ENCODE peak calls at places on chromosomes 4 and X, in ten cellular contexts. D is Peyer's patch; P is fibroblast of lung; S is astrocyte; I is tibial nerve; A is cardiac muscle cell; O is lung; T is hepatocyte; J is endothelial cell of umbilical vein; M is CD4-positive, alpha-beta T cell. E is an unnamed sample.

GRCh38 chr4:41580007-41580406 is 42.0 kb downstream of the LIMCH1 start:
- DNase-seq in D (no peak), P (no peak), S (no peak), I (no peak), A (no peak), O (no peak), T (no peak), J (no peak), M (no peak), E (no peak)

GRCh38 chr4:3302786-3303444 is 10.1 kb downstream of the RGS12 start:
- DNase-seq in D (peak), P (no peak), S (no peak), I (no peak), A (no peak), O (no peak), T (no peak), J (no peak), M (no peak), E (no peak)

GRCh38 chrX:68895339-68896250 is 66.8 kb downstream of the EFNB1 start:
- DNase-seq in D (no peak), P (peak), S (peak), I (peak), A (peak), O (no peak), T (peak), J (peak), M (no peak), E (peak)

GRCh38 chrX:53483838-53484420 is 49.8 kb upstream of the HSD17B10 start:
- DNase-seq in D (no peak), P (peak), S (peak), I (no peak), A (no peak), O (no peak), T (no peak), J (no peak), M (no peak), E (no peak)

GRCh38 chr4:74439952-74440351 is 5.0 kb upstream of the AREG start:
- DNase-seq in D (no peak), P (no peak), S (no peak), I (no peak), A (no peak), O (no peak), T (no peak), J (no peak), M (no peak), E (no peak)

GRCh38 chr4:158161561-158162354 is 11.1 kb downstream of the GASK1B start:
- DNase-seq in D (no peak), P (peak), S (peak), I (peak), A (no peak), O (no peak), T (peak), J (peak), M (no peak), E (no peak)

GRCh38 chrX:76420237-76420636 is 7.3 kb upstream of the MAGEE1 start:
- DNase-seq in D (no peak), P (no peak), S (no peak), I (no peak), A (no peak), O (no peak), T (no peak), J (no peak), M (no peak), E (no peak)

GRCh38 chr4:38154681-38155588 is 194.7 kb downstream of the PTTG2 start:
- DNase-seq in D (no peak), P (no peak), S (no peak), I (no peak), A (no peak), O (peak), T (no peak), J (no peak), M (peak), E (peak)

GRCh38 chrX:154373340-154374306 is 811 bp downstream of the FLNA start:
- DNase-seq in D (peak), P (peak), S (peak), I (peak), A (peak), O (peak), T (peak), J (peak), M (no peak), E (peak)

GRCh38 chrX:31130457-31131215 is 58.8 kb upstream of the FTHL17 start:
- DNase-seq in D (no peak), P (no peak), S (no peak), I (no peak), A (no peak), O (no peak), T (no peak), J (no peak), M (no peak), E (no peak)

GRCh38 chr4:119684463-119684862 is 55.9 kb upstream of the PDE5A start:
- DNase-seq in D (no peak), P (no peak), S (no peak), I (no peak), A (no peak), O (no peak), T (no peak), J (no peak), M (no peak), E (no peak)

GRCh38 chr4:181998588-181998987 is 244.6 kb upstream of the TENM3 start:
- DNase-seq in D (no peak), P (no peak), S (no peak), I (no peak), A (no peak), O (no peak), T (no peak), J (no peak), M (no peak), E (no peak)

GRCh38 chr4:184801781-184802180 is 24.0 kb downstream of the ACSL1 start:
- DNase-seq in D (no peak), P (peak), S (peak), I (no peak), A (no peak), O (no peak), T (no peak), J (no peak), M (no peak), E (no peak)

GRCh38 chr4:87353592-87353991 is 30.9 kb upstream of the HSD17B13 start:
- DNase-seq in D (no peak), P (peak), S (no peak), I (peak), A (peak), O (peak), T (peak), J (peak), M (peak), E (peak)

GRCh38 chr4:160217352-160217751 is 1114.5 kb downstream of the RAPGEF2 start:
- DNase-seq in D (no peak), P (no peak), S (no peak), I (no peak), A (no peak), O (no peak), T (no peak), J (no peak), M (no peak), E (no peak)

GRCh38 chr4:168509786-168510185 is 12.9 kb downstream of the PALLD start:
- DNase-seq in D (no peak), P (peak), S (peak), I (no peak), A (no peak), O (no peak), T (no peak), J (no peak), M (no peak), E (no peak)

GRCh38 chrX:153697924-153698865 is 10.5 kb downstream of the SLC6A8 start:
- DNase-seq in D (no peak), P (no peak), S (no peak), I (no peak), A (no peak), O (no peak), T (no peak), J (no peak), M (no peak), E (no peak)

GRCh38 chr4:173025131-173025530 is 143.5 kb upstream of the GALNT7 start:
- DNase-seq in D (no peak), P (peak), S (peak), I (peak), A (peak), O (peak), T (peak), J (peak), M (no peak), E (peak)

GRCh38 chr4:2059726-2060577 is 825 bp downstream of the NAT8L start:
- DNase-seq in D (no peak), P (no peak), S (no peak), I (no peak), A (peak), O (no peak), T (peak), J (no peak), M (no peak), E (no peak)

GRCh38 chrX:72045552-72046277 is 86.0 kb downstream of the RTL5 start:
- DNase-seq in D (no peak), P (peak), S (peak), I (no peak), A (peak), O (no peak), T (no peak), J (peak), M (no peak), E (no peak)

GRCh38 chr4:10783351-10783750 is 98.8 kb upstream of the CLNK start:
- DNase-seq in D (no peak), P (peak), S (peak), I (no peak), A (no peak), O (no peak), T (peak), J (no peak), M (no peak), E (no peak)

GRCh38 chrX:134423606-134424005 is 36.4 kb upstream of the HPRT1 start:
- DNase-seq in D (no peak), P (peak), S (peak), I (no peak), A (peak), O (no peak), T (no peak), J (peak), M (no peak), E (no peak)

DNA sequence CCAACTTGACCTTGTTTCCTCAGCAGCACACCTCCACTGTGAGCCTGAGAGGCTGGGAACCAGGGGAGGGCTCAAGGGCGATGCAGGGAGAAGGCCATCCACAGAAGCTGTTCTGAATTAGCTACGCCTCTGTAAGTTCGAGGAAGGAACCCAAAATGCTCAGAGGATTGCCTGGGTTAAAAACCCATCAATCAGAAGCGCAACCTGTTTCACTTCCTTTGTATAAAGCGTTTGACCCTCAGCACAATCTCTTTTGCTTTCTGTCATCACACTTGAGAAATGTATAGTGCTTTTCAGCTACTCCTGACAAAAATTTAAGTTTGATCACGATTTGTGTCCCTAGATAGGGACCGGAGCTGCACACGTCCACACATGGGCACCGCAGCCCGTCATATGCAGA is 48.0 kb upstream of the MAP3K15 start:
- DNase-seq in D (no peak), P (peak), S (peak), I (no peak), A (no peak), O (no peak), T (no peak), J (no peak), M (no peak), E (no peak)
- H3K27ac ChIP-seq in D (no peak), P (no peak), S (no peak), I (no peak), A (no peak), O (no peak), T (no peak), J (no peak), M (no peak), E (no peak)

GRCh38 chrX:45668686-45669443 is 468.2 kb upstream of the DIPK2B start:
- DNase-seq in D (no peak), P (peak), S (peak), I (no peak), A (no peak), O (no peak), T (no peak), J (peak), M (no peak), E (no peak)
- TF ChIP-seq CTCF in D (no peak), P (no peak), S (no peak), I (no peak), A (no peak), O (no peak), T (no peak), J (no peak), M (no peak), E (no peak)

DNA sequence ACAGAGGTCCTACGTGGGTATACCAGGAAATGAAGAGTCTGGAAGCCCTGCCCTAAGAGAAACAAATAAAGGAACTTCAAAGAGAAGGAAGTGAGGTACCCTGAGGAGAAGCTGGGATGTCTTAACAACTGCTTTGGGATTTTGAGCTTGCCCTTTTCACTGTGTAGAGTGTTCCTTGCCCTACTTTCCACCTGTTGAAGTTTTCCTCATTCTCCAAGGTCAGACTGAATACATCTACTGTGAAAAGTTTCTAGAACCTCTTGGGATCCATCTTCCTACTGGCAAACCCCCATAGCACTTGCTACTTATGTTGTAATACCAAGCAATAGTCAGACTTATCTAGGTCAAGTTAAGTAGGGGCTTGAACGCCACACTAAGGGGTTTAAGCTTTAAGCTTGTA is 1.2 kb upstream of the REST start:
- DNase-seq in D (no peak), P (no peak), S (no peak), I (no peak), A (no peak), O (no peak), T (no peak), J (no peak), M (no peak), E (no peak)
- H3K27ac ChIP-seq in D (no peak), P (no peak), S (no peak), I (peak), A (no peak), O (no peak), T (no peak), J (no peak), M (no peak), E (no peak)

DNA sequence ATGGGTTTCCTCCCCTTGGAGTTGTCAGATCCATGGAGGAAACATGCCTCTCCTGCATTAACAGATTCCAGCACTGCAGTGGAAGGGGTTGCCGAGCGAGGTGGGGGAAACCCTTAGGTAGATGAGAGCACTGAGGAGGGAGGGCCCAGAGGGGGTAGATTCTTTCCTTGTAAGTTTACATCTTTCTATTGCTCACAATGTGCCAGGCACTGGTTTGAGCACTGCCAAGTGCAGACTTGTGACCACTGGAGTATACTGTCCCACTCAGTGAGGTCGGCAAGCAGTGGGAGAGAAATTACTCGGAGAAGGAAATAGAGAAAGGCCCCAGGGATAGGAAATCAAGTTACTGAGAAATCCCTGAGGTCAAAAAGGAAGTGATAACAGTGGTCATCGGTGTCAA is 27.8 kb upstream of the TMEM154 start:
- DNase-seq in D (no peak), P (no peak), S (no peak), I (no peak), A (no peak), O (no peak), T (no peak), J (no peak), M (no peak), E (no peak)
- TF ChIP-seq CTCF in D (no peak), P (no peak), S (no peak), I (no peak), A (no peak), O (no peak), T (no peak), J (no peak), M (no peak), E (no peak)

GRCh38 chrX:18889346-18889745 is 94.6 kb downstream of the PHKA2 start:
- DNase-seq in D (no peak), P (no peak), S (no peak), I (no peak), A (no peak), O (no peak), T (no peak), J (no peak), M (no peak), E (no peak)

GRCh38 chrX:18887177-18887820 is 96.6 kb downstream of the PHKA2 start:
- DNase-seq in D (no peak), P (no peak), S (no peak), I (no peak), A (no peak), O (no peak), T (no peak), J (no peak), M (no peak), E (peak)

GRCh38 chrX:18886344-18887161 is 97.4 kb downstream of the PHKA2 start:
- DNase-seq in D (peak), P (peak), S (peak), I (peak), A (peak), O (peak), T (peak), J (peak), M (peak), E (peak)

GRCh38 chrX:18888281-18888680 is 95.6 kb downstream of the PHKA2 start:
- DNase-seq in D (no peak), P (no peak), S (no peak), I (no peak), A (no peak), O (no peak), T (no peak), J (no peak), M (no peak), E (no peak)

GRCh38 chrX:18887821-18888205 is 96.1 kb downstream of the PHKA2 start:
- DNase-seq in D (no peak), P (no peak), S (no peak), I (no peak), A (no peak), O (no peak), T (no peak), J (no peak), M (no peak), E (no peak)
- H3K27ac ChIP-seq in D (peak), P (no peak), S (no peak), I (peak), A (no peak), O (peak), T (peak), J (no peak), M (no peak), E (peak)

GRCh38 chr4:5963611-5964010 is 54.6 kb downstream of the C4orf50 start:
- DNase-seq in D (no peak), P (no peak), S (no peak), I (no peak), A (peak), O (no peak), T (no peak), J (no peak), M (no peak), E (no peak)
- TF ChIP-seq CTCF in D (no peak), P (no peak), S (no peak), I (no peak), A (no peak), O (no peak), T (no peak), J (no peak), M (no peak), E (no peak)

GRCh38 chrX:11704725-11705495 is 39.2 kb upstream of the ARHGAP6 start:
- DNase-seq in D (no peak), P (peak), S (peak), I (no peak), A (no peak), O (no peak), T (no peak), J (no peak), M (no peak), E (no peak)
- H3K27ac ChIP-seq in D (no peak), P (no peak), S (no peak), I (no peak), A (no peak), O (no peak), T (no peak), J (no peak), M (no peak), E (no peak)

GRCh38 chrX:110000000-110000399 is 2.9 kb upstream of the TMEM164 start:
- DNase-seq in D (no peak), P (no peak), S (no peak), I (no peak), A (no peak), O (no peak), T (no peak), J (no peak), M (no peak), E (no peak)

GRCh38 chrX:110001702-110002299 is 1.1 kb upstream of the TMEM164 start:
- DNase-seq in D (no peak), P (no peak), S (no peak), I (no peak), A (no peak), O (no peak), T (no peak), J (no peak), M (no peak), E (no peak)

GRCh38 chrX:110002300-110003166 is at the start of gene TMEM164:
- DNase-seq in D (peak), P (peak), S (peak), I (peak), A (peak), O (peak), T (peak), J (peak), M (peak), E (peak)

GRCh38 chrX:110003167-110004156 is 548 bp downstream of the TMEM164 start:
- DNase-seq in D (peak), P (peak), S (no peak), I (no peak), A (no peak), O (no peak), T (no peak), J (no peak), M (no peak), E (peak)

GRCh38 chrX:110000854-110001701 is 1.8 kb upstream of the TMEM164 start:
- DNase-seq in D (no peak), P (no peak), S (no peak), I (no peak), A (no peak), O (no peak), T (no peak), J (no peak), M (no peak), E (no peak)
- TF ChIP-seq CTCF in D (no peak), P (no peak), S (no peak), I (no peak), A (no peak), O (no peak), T (no peak), J (no peak), M (no peak), E (no peak)

E was measured in heart right ventricle.